ENCODE peak calls at places on chromosomes 7 and 10, in six cellular contexts. Z is spleen, Q is AG04450, O is esophagus squamous epithelium, R is H9, E is dorsolateral prefrontal cortex. Y is an unnamed sample. For H3K27me3, the result is how much of the 10 kb centered on the place peaks cover.

GRCh38 chr7:16978358-16979244 is 96.8 kb upstream of the AGR3 start:
- DNase-seq in Z (no peak), Q (peak), O (no peak), R (no peak), E (no peak), Y (no peak)

GRCh38 chr7:46972205-46972604 is 609.7 kb downstream of the TNS3 start:
- DNase-seq in Z (no peak), Q (peak), O (no peak), R (no peak), E (no peak), Y (no peak)

GRCh38 chr7:116582164-116582732 is 57.4 kb downstream of the CAV1 start:
- DNase-seq in Z (no peak), Q (no peak), O (no peak), R (no peak), E (no peak), Y (no peak)

GRCh38 chr7:7704867-7705266 is 13.5 kb downstream of the RPA3 start:
- DNase-seq in Z (no peak), Q (no peak), O (no peak), R (no peak), E (no peak), Y (no peak)

GRCh38 chr7:20713792-20714191 is 72.9 kb downstream of the SP8 start:
- DNase-seq in Z (no peak), Q (no peak), O (no peak), R (peak), E (no peak), Y (no peak)

GRCh38 chr7:132441935-132442334 is 134.3 kb downstream of the PLXNA4 start:
- DNase-seq in Z (no peak), Q (no peak), O (no peak), R (no peak), E (no peak), Y (no peak)

GRCh38 chr7:47087866-47088265 is 494.0 kb downstream of the TNS3 start:
- DNase-seq in Z (no peak), Q (no peak), O (no peak), R (no peak), E (no peak), Y (no peak)

GRCh38 chr10:546971-547590 is 142.4 kb downstream of the DIP2C start:
- DNase-seq in Z (no peak), Q (no peak), O (no peak), R (no peak), E (peak), Y (no peak)

DNA sequence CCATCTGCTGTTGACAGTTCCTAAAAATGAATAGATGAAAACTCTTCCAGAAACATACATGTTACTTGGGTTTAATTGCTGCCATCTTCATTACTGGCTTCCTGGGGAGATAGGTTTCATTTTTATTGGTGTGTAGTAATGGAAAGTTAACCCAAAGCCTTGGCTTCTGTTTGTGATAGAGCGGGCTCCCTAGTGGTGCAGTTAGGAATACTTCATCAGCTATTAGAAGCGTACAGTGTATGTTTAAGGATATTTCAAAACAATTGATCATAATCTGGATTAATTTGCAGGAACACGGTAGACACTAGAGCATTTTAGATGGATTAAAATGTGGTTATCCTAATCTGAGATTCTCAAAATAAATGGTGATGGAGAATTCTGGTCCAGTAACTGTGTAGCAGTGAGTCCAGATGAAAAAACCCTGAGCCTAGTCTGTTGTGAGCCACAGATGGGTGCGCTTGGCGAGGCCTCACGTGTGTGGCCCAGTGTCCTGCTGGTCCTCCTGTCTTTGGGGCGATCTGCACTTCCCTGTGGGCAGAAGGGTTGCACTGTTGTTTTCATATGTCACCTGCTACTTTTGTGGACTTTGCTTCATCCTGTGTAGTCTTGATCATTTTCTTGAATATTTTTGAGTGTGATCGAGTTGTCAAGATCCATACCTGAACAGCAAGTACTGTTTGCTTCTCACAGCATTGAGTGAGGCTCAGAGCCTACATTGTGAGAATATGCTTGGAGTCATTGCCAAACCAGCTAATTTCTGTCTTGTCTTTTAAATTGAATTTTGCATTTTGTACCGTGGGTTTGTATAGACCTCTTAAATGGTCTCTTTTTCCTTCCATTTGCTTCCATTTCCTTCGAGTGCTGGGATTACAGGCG is 44.5 kb downstream of the SHH start:
- DNase-seq in Z (no peak), Q (no peak), O (no peak), R (no peak), E (no peak), Y (no peak)
- TF ChIP-seq CTCF in Z (no peak), Q (no peak), O (no peak), R (no peak), E (no peak), Y (no peak)

DNA sequence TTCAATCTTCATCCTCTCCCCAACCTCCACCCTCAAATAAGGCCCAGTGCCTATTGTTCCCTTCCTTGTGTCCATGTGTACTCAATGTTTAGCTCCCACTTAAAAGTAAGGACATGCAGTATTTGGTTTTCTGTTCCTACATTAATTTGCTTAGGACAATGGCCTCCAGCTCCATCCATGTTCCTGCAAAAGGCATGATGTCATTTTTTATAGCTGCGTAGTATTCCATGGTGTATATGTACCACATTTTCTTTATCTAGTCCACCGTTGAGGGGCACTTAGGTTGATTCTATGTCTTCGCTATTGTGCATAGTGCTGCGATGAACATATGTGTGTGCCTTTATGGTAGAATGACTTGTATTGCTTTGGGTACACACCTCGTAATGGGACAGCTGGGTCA is 7.2 kb upstream of the NEUROG3 start:
- DNase-seq in Z (no peak), Q (no peak), O (no peak), R (no peak), E (no peak), Y (no peak)
- H3K27me3 ChIP-seq in Z (half or more), Q (under half), O (under half), R (half or more), E (under half), Y (half or more)

DNA sequence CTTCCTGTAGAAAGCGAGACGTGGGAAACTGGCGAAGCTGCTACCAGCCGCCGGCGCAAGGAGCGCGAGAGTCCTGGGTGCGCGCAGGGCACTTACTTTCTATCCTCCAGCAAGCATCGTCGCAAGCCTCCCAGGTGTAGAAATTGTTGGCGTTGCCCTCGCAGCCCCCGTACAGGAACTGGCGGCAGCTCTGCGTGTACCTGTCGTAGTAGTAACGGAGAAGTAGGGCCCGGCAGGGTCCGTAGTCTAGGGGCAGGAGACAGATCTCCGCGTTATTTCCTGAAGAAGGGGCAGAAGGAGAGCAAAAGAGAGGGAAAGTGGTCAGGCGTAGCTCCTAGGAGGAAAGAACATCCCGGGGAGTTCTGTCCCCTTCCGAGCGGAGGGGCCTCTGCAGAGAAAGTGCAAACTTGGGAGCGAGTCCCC is 501 bp downstream of the TFPI2 start:
- DNase-seq in Z (peak), Q (no peak), O (no peak), R (peak), E (no peak), Y (no peak)
- H3K27ac ChIP-seq in Z (no peak), Q (no peak), O (no peak), R (no peak), E (no peak), Y (no peak)

GRCh38 chr10:125373546-125373945 is 213.2 kb upstream of the CTBP2 start:
- DNase-seq in Z (no peak), Q (no peak), O (no peak), R (no peak), E (no peak), Y (no peak)

GRCh38 chr10:125370578-125370977 is 210.2 kb upstream of the CTBP2 start:
- DNase-seq in Z (no peak), Q (no peak), O (no peak), R (peak), E (no peak), Y (no peak)

GRCh38 chr10:125377368-125377767 is 217.0 kb upstream of the CTBP2 start:
- DNase-seq in Z (no peak), Q (no peak), O (no peak), R (no peak), E (no peak), Y (no peak)

GRCh38 chr10:125379592-125379991 is 219.2 kb upstream of the CTBP2 start:
- DNase-seq in Z (no peak), Q (no peak), O (no peak), R (no peak), E (no peak), Y (no peak)

DNA sequence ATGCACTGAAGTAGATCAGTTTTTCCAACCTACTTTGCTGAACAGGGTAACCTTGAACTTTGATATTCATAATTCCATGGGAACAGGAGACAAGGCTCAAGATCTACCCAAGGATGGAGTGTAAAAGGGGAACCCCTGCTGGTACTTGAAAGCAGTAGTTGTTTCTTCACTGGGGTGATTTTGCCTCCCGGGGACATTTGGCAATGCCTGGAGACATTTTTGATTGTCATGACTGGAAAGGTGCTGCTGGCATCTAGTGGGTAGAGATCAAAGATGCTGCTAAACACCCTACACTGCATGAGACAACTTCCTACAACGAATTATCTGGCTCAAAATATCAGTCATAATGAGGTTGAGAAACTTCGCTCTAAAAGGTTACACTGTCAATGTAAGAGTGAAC is 214.8 kb upstream of the CTBP2 start:
- DNase-seq in Z (no peak), Q (no peak), O (no peak), R (no peak), E (no peak), Y (no peak)
- TF ChIP-seq CTCF in Z (no peak), Q (peak), O (no peak), R (no peak), E (no peak), Y (no peak)

GRCh38 chr10:111983970-111984525 is 199.5 kb downstream of the GPAM start:
- DNase-seq in Z (no peak), Q (no peak), O (no peak), R (no peak), E (no peak), Y (no peak)
- H3K27me3 ChIP-seq in Z (under half), Q (under half), O (under half), R (under half), E (under half), Y (under half)

GRCh38 chr7:111528331-111528730 is 34.0 kb downstream of the IMMP2L start:
- DNase-seq in Z (no peak), Q (no peak), O (no peak), R (no peak), E (no peak), Y (no peak)
- H3K27ac ChIP-seq in Z (no peak), Q (no peak), O (no peak), R (no peak), E (no peak), Y (no peak)

GRCh38 chr10:4733150-4733842 is 92.7 kb upstream of the AKR1E2 start:
- DNase-seq in Z (no peak), Q (no peak), O (no peak), R (no peak), E (no peak), Y (no peak)
- TF ChIP-seq CTCF in Z (no peak), Q (no peak), O (no peak), R (no peak), E (no peak), Y (no peak)

GRCh38 chr7:37918526-37918925 is 1.9 kb upstream of the SFRP4 start:
- DNase-seq in Z (no peak), Q (no peak), O (no peak), R (peak), E (no peak), Y (no peak)
- H3K27me3 ChIP-seq in Z (half or more), Q (under half), O (under half), R (under half), E (under half), Y (under half)

DNA sequence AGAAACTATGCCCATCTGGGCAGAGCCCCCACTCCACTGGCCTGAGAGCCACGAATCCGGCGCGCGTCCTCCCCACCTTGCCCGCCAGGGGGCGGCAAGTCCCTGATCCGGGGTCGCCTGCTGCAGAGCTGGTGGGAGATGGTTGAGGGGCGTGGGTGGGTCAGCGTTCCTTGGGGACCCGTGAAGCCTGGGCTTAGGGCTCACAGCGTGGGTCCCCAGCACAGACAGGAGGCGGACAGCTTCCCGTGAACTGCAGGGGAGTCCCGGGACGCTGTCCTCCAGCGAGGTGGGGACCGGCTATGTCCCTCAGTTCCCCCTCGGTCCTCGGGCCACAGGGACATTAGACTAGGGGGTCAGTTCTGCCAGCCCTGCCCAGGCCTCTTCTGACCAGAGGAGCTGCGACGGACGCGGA is 574 bp upstream of the POP7 start:
- DNase-seq in Z (peak), Q (no peak), O (no peak), R (peak), E (peak), Y (peak)
- H3K27ac ChIP-seq in Z (peak), Q (peak), O (peak), R (no peak), E (peak), Y (peak)

Y was measured in gastrocnemius medialis.